ENCODE peak calls at places on chromosomes 13 and 19, in five cellular contexts. One of them, this sample, is unnamed.

GRCh38 chr19:46308510-46308909 is 11.7 kb downstream of the HIF3A start:
- DNase-seq in K562: no peak
- DNase-seq in WTC11: no peak
- DNase-seq in A549: no peak
- DNase-seq in GM12878: no peak
- DNase-seq in this sample: no peak

GRCh38 chr13:73300718-73301425 is 242.1 kb downstream of the KLF5 start:
- DNase-seq in K562: no peak
- DNase-seq in GM12878: no peak
- DNase-seq in WTC11: no peak
- DNase-seq in A549: peak
- DNase-seq in this sample: no peak

GRCh38 chr13:105721056-105721455 is 814.4 kb downstream of the EFNB2 start:
- DNase-seq in A549: no peak
- DNase-seq in K562: no peak
- DNase-seq in GM12878: no peak
- DNase-seq in WTC11: no peak
- DNase-seq in this sample: no peak

GRCh38 chr13:42076309-42076713 is 27.9 kb downstream of the DGKH start:
- DNase-seq in GM12878: no peak
- DNase-seq in WTC11: no peak
- DNase-seq in A549: no peak
- DNase-seq in K562: no peak
- DNase-seq in this sample: no peak

GRCh38 chr19:18065173-18065495 is 21.6 kb downstream of the IL12RB1 start:
- DNase-seq in GM12878: no peak
- DNase-seq in WTC11: no peak
- DNase-seq in A549: no peak
- DNase-seq in K562: no peak
- DNase-seq in this sample: no peak

GRCh38 chr13:85519363-85519762 is 279.9 kb downstream of the SLITRK6 start:
- DNase-seq in A549: no peak
- DNase-seq in GM12878: no peak
- DNase-seq in K562: no peak
- DNase-seq in WTC11: no peak
- DNase-seq in this sample: no peak

GRCh38 chr13:41823486-41823885 is 137.4 kb downstream of the VWA8 start:
- DNase-seq in K562: no peak
- DNase-seq in A549: no peak
- DNase-seq in GM12878: no peak
- DNase-seq in WTC11: no peak
- DNase-seq in this sample: no peak

GRCh38 chr13:21175656-21176194 is 627 bp downstream of the SKA3 start:
- DNase-seq in A549: no peak
- DNase-seq in GM12878: no peak
- DNase-seq in WTC11: no peak
- DNase-seq in K562: no peak
- DNase-seq in this sample: peak

GRCh38 chr13:44759723-44760360 is 183.7 kb upstream of the TSC22D1 start:
- DNase-seq in K562: no peak
- DNase-seq in A549: no peak
- DNase-seq in GM12878: no peak
- DNase-seq in WTC11: no peak
- DNase-seq in this sample: peak

GRCh38 chr19:36049080-36049698 is 4.9 kb downstream of the THAP8 start:
- DNase-seq in WTC11: no peak
- DNase-seq in GM12878: no peak
- DNase-seq in A549: no peak
- DNase-seq in K562: no peak
- DNase-seq in this sample: no peak

GRCh38 chr13:110518571-110518970 is 43.0 kb downstream of the RAB20 start:
- DNase-seq in WTC11: no peak
- DNase-seq in K562: peak
- DNase-seq in GM12878: no peak
- DNase-seq in A549: no peak
- DNase-seq in this sample: no peak

GRCh38 chr13:82758056-82758455 is 1124.2 kb downstream of the SLITRK1 start:
- DNase-seq in A549: peak
- DNase-seq in GM12878: no peak
- DNase-seq in WTC11: peak
- DNase-seq in K562: no peak
- DNase-seq in this sample: peak

GRCh38 chr19:752652-753517 is 2.0 kb downstream of the MISP start:
- DNase-seq in WTC11: no peak
- DNase-seq in K562: peak
- DNase-seq in A549: peak
- DNase-seq in GM12878: no peak
- DNase-seq in this sample: peak

GRCh38 chr19:54616840-54617560 is 13.3 kb upstream of the LILRB1 start:
- DNase-seq in A549: no peak
- DNase-seq in K562: no peak
- DNase-seq in GM12878: peak
- DNase-seq in WTC11: no peak
- DNase-seq in this sample: no peak

GRCh38 chr13:110712081-110712848 is 1.2 kb upstream of the ING1 start:
- DNase-seq in A549: peak
- DNase-seq in K562: peak
- DNase-seq in WTC11: peak
- DNase-seq in GM12878: peak
- DNase-seq in this sample: peak

GRCh38 chr13:28059214-28059613 is 41.2 kb downstream of the FLT3 start:
- DNase-seq in K562: peak
- DNase-seq in A549: peak
- DNase-seq in GM12878: no peak
- DNase-seq in WTC11: peak
- DNase-seq in this sample: peak

GRCh38 chr19:38395381-38396127 is 7.1 kb downstream of the SPRED3 start:
- DNase-seq in A549: no peak
- DNase-seq in WTC11: no peak
- DNase-seq in K562: no peak
- DNase-seq in GM12878: no peak
- DNase-seq in this sample: no peak

GRCh38 chr13:27663947-27664346 is 42.3 kb downstream of the POLR1D start:
- DNase-seq in WTC11: peak
- DNase-seq in GM12878: no peak
- DNase-seq in K562: no peak
- DNase-seq in A549: no peak
- DNase-seq in this sample: no peak

GRCh38 chr19:47377208-47377701 is 28.1 kb downstream of the DHX34 start:
- DNase-seq in A549: no peak
- DNase-seq in GM12878: no peak
- DNase-seq in K562: peak
- DNase-seq in WTC11: no peak
- DNase-seq in this sample: no peak
- TF ChIP-seq ESRRA in A549: no peak
- TF ChIP-seq ESRRA in GM12878: no peak
- TF ChIP-seq ESRRA in K562: no peak
- TF ChIP-seq ESRRA in WTC11: no peak
- TF ChIP-seq ESRRA in this sample: no peak

GRCh38 chr19:30214651-30215051 is 157.5 kb upstream of the ZNF536 start:
- DNase-seq in GM12878: peak
- DNase-seq in K562: no peak
- DNase-seq in WTC11: no peak
- DNase-seq in A549: no peak
- DNase-seq in this sample: no peak

GRCh38 chr19:30216453-30216852 is 155.7 kb upstream of the ZNF536 start:
- DNase-seq in K562: no peak
- DNase-seq in A549: no peak
- DNase-seq in WTC11: no peak
- DNase-seq in GM12878: no peak
- DNase-seq in this sample: no peak

GRCh38 chr19:30209617-30210600 is 162.3 kb upstream of the ZNF536 start:
- DNase-seq in A549: no peak
- DNase-seq in WTC11: no peak
- DNase-seq in K562: no peak
- DNase-seq in GM12878: no peak
- DNase-seq in this sample: no peak

GRCh38 chr19:30215248-30215647 is 156.9 kb upstream of the ZNF536 start:
- DNase-seq in A549: no peak
- DNase-seq in WTC11: no peak
- DNase-seq in GM12878: no peak
- DNase-seq in K562: no peak
- DNase-seq in this sample: no peak

DNA sequence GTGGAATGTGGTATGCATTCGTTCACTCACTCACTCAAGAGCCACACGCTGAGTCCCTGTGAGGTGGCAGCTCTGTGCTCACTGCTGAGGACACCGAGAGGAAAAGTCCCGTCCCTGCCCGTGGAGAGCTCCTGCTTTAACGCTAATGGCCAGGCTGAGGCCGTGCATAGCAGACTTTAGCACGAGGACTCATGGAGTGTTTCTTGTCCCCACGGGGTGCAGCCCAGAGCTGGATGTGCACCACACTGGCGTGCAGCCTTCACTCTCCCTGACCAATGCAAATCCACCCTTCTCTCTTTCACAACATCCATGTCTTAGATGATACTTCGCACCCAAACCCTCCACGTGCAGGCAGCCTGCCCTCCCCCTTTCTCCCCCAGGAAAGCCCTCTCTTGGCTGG is 159.6 kb upstream of the ZNF536 start:
- DNase-seq in A549: no peak
- DNase-seq in WTC11: no peak
- DNase-seq in GM12878: no peak
- DNase-seq in K562: no peak
- DNase-seq in this sample: no peak
- TF ChIP-seq ESRRA in A549: no peak
- TF ChIP-seq ESRRA in WTC11: no peak
- TF ChIP-seq ESRRA in GM12878: no peak
- TF ChIP-seq ESRRA in K562: no peak
- TF ChIP-seq ESRRA in this sample: no peak

GRCh38 chr19:10086032-10086903 is at the start of gene SHFL:
- DNase-seq in A549: no peak
- DNase-seq in K562: peak
- DNase-seq in WTC11: peak
- DNase-seq in GM12878: no peak
- DNase-seq in this sample: peak
- TF ChIP-seq ESRRA in A549: no peak
- TF ChIP-seq ESRRA in K562: peak
- TF ChIP-seq ESRRA in WTC11: no peak
- TF ChIP-seq ESRRA in GM12878: no peak
- TF ChIP-seq ESRRA in this sample: no peak

DNA sequence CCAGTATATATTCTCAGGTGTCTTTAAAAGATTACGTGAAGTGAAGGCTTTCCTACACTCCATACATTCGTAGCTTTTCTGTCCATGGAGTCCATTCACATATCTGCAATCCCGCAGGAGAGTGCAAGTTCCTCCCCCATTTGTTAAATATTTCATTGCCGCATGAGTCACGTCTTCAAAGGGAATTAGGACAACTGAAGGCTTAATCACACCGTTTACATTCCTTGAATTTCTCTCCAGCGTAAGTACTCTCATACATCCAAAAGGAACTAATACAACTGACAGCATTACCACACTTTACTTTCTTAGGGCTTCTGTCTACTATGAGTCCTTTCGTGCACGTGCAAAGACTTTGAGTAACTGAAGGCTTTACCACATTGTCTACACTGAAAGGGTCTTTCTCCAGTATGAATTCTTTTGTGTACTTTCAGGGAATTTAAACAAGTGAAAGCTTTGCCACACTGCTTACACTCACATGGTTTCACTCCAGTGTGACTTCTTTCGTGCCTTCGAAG is 29.0 kb upstream of the ZNF564 start:
- DNase-seq in GM12878: no peak
- DNase-seq in K562: no peak
- DNase-seq in A549: no peak
- DNase-seq in WTC11: no peak
- DNase-seq in this sample: peak
- TF ChIP-seq ESRRA in GM12878: no peak
- TF ChIP-seq ESRRA in K562: no peak
- TF ChIP-seq ESRRA in A549: no peak
- TF ChIP-seq ESRRA in WTC11: no peak
- TF ChIP-seq ESRRA in this sample: no peak

GRCh38 chr13:98775386-98775785 is 22.9 kb upstream of the SLC15A1 start:
- DNase-seq in WTC11: no peak
- DNase-seq in K562: no peak
- DNase-seq in GM12878: no peak
- DNase-seq in A549: no peak
- DNase-seq in this sample: no peak

GRCh38 chr13:98775844-98776598 is 23.5 kb upstream of the SLC15A1 start:
- DNase-seq in GM12878: no peak
- DNase-seq in K562: peak
- DNase-seq in A549: peak
- DNase-seq in WTC11: no peak
- DNase-seq in this sample: peak

GRCh38 chr13:98773921-98774320 is 21.4 kb upstream of the SLC15A1 start:
- DNase-seq in A549: no peak
- DNase-seq in WTC11: no peak
- DNase-seq in K562: no peak
- DNase-seq in GM12878: no peak
- DNase-seq in this sample: no peak

GRCh38 chr13:98773053-98773452 is 20.6 kb upstream of the SLC15A1 start:
- DNase-seq in A549: no peak
- DNase-seq in WTC11: peak
- DNase-seq in K562: no peak
- DNase-seq in GM12878: no peak
- DNase-seq in this sample: no peak

GRCh38 chr13:98774776-98775175 is 22.3 kb upstream of the SLC15A1 start:
- DNase-seq in GM12878: no peak
- DNase-seq in K562: no peak
- DNase-seq in WTC11: no peak
- DNase-seq in A549: no peak
- DNase-seq in this sample: no peak
- TF ChIP-seq ESRRA in GM12878: no peak
- TF ChIP-seq ESRRA in K562: no peak
- TF ChIP-seq ESRRA in WTC11: no peak
- TF ChIP-seq ESRRA in A549: no peak
- TF ChIP-seq ESRRA in this sample: no peak